ENCODE peak calls at places on chromosomes 13 and 19, in nine cellular contexts. C, I, O, S, Q, F, E, T and Y are unnamed samples.

GRCh38 chr13:37138169-37138568 is 32.7 kb upstream of the CSNK1A1L start:
- DNase-seq in C (no peak), I (no peak), O (no peak), S (no peak), Q (peak; percentile 56), F (no peak), E (no peak), T (peak; percentile 59), Y (no peak)

GRCh38 chr19:23440791-23441190 is 45.5 kb upstream of the ZNF91 start:
- DNase-seq in C (no peak), I (no peak), O (no peak), S (no peak), Q (peak; percentile 82), F (no peak), E (no peak), T (peak; percentile 0), Y (no peak)

GRCh38 chr13:73136776-73137175 is 78.0 kb downstream of the KLF5 start:
- DNase-seq in C (no peak), I (no peak), O (no peak), S (no peak), Q (no peak), F (no peak), E (no peak), T (no peak), Y (no peak)

GRCh38 chr13:84360843-84361242 is 478.6 kb upstream of the SLITRK1 start:
- DNase-seq in C (no peak), I (no peak), O (no peak), S (no peak), Q (no peak), F (no peak), E (no peak), T (no peak), Y (no peak)

GRCh38 chr19:36916991-36917390 is 859 bp downstream of the ZNF568 start:
- DNase-seq in C (no peak), I (no peak), O (no peak), S (no peak), Q (peak; percentile 39), F (no peak), E (no peak), T (peak; percentile 46), Y (no peak)

GRCh38 chr19:54380897-54381296 is 16.2 kb upstream of the LAIR1 start:
- DNase-seq in C (no peak), I (no peak), O (no peak), S (no peak), Q (no peak), F (no peak), E (no peak), T (no peak), Y (no peak)

GRCh38 chr19:18349524-18350128 is 9.2 kb downstream of the PGPEP1 start:
- DNase-seq in C (peak; percentile 58), I (no peak), O (peak; percentile 71), S (peak; percentile 84), Q (peak; percentile 86), F (peak; percentile 73), E (peak; percentile 78), T (peak; percentile 76), Y (no peak)

GRCh38 chr19:41166888-41167804 is 25.9 kb upstream of the CYP2S1 start:
- DNase-seq in C (no peak), I (no peak), O (no peak), S (no peak), Q (no peak), F (no peak), E (peak; percentile 90), T (no peak), Y (no peak)

DNA sequence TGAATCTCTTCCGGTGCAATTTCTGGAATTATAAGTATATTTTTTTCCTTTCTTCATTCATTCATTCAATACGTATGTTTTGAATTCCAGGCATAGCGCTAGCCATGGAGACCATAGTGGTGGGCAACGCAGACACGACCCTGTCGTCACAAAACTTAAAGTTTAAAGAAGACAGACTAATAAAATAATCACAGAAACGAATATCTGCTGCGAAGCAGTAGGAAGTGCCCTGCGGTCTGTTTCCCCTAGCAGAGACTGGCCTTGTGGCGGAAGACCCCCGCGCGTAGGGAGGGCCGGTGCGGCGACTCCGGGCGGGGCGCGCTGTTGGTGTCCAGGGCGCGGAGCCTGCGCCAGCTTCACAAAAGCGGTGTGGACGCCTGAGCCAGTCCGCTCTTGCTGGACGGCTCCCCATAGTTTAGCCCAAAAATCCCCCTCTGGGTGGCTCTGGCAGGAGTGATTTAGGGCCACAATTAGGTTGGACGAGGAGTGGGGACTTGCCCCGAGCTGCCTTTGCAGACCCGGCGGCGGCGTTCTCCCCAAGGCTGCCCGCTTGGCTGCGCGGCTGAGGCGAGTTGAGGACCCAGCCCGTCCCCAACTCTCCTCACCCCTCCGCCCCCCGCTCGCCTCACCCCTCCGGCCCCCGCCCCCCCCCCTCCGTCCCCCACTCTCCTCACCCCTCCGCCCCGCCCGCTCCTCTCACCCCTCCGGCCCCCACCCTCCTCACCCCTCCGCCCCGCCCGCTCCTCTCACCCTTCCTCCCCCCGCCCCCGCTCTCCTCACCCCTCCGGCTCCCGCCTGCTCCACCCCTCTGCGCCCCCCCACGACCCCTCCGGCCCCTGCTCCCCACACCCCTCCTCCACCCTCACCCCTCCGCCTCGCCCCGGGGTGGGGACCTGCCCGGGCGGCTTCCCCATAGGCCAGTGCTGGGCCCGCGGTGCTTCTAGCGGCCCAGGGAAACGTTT is 14.2 kb upstream of the LATS2 start:
- DNase-seq in C (peak; percentile 41), I (no peak), O (peak; percentile 14), S (peak; percentile 72), Q (peak; percentile 88), F (peak; percentile 62), E (no peak), T (peak; percentile 49), Y (peak; percentile 50)
- H3K4me3 ChIP-seq in C (peak overlapping the region; percentile 37), I (peak overlapping the region; percentile 56), O (no peak overlapping the region), S (no peak overlapping the region), Q (peak overlapping the region; percentile 71), F (peak overlapping the region; percentile 69), E (peak overlapping the region; percentile 40), T (peak overlapping the region; percentile 22), Y (peak overlapping the region; percentile 37)

GRCh38 chr19:1469936-1470863 is 8.8 kb downstream of the C19orf25 start:
- DNase-seq in C (no peak), I (peak; percentile 52), O (no peak), S (peak; percentile 73), Q (peak; percentile 92), F (no peak), E (peak; percentile 65), T (no peak), Y (peak; percentile 90)
- H3K4me1 ChIP-seq in C (peaks cover 53% of the 10 kb centered on the region), I (peaks cover 30% of the 10 kb centered on the region), O (peaks cover 79% of the 10 kb centered on the region), S (peaks cover 35% of the 10 kb centered on the region), Q (peaks cover 12% of the 10 kb centered on the region), F (no peaks in the 10 kb centered on the region), E (peaks cover 37% of the 10 kb centered on the region), T (peaks cover 12% of the 10 kb centered on the region), Y (peaks cover 67% of the 10 kb centered on the region)

GRCh38 chr19:7549749-7550148 is 14.2 kb downstream of the PNPLA6 start:
- DNase-seq in C (no peak), I (no peak), O (no peak), S (no peak), Q (no peak), F (peak; percentile 44), E (no peak), T (no peak), Y (no peak)

GRCh38 chr19:7550169-7550770 is 14.8 kb downstream of the PNPLA6 start:
- DNase-seq in C (no peak), I (no peak), O (no peak), S (no peak), Q (no peak), F (peak; percentile 51), E (no peak), T (no peak), Y (no peak)

GRCh38 chr19:7554565-7554964 is 19.0 kb downstream of the PNPLA6 start:
- DNase-seq in C (no peak), I (no peak), O (no peak), S (no peak), Q (no peak), F (no peak), E (no peak), T (no peak), Y (no peak)

GRCh38 chr19:7552781-7553180 is 17.3 kb downstream of the PNPLA6 start:
- DNase-seq in C (no peak), I (no peak), O (no peak), S (no peak), Q (no peak), F (no peak), E (no peak), T (no peak), Y (no peak)

DNA sequence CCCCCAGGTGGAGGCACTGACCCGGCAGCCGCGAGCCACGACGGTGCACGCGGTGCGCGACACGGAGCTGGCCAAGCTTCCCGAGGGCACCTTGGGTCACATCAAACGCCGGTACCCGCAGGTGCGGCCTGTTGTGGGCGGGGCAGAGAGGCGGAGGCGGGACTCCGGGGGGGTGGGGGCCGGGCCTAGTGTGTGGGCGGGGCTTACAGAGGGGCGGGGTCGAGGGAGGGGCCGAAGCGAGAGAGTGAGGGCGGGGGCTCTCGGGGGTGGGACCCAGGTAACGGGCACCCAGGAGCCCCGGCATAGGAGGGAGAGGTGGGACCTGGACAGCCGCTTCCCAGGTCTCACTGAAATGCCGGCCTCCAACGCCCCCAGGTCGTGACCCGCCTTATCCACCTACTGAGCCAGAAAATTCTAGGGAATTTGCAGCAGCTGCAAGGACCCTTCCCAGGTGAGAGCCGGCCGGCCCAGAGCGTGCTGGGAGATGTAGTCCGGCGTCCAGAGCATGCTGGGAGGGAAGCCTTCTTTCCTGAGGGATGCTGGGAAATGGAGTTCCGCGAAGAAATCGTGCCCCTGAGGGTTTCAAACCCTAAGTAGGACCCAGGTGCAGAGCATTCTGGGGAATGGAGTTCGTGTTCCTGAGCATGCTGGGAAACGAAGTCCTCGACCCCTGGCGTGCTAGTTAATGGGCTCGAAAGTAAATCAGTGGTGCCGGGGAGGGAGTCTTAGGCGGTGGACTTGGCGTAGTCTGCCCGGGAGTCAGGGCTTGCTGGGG is 15.7 kb downstream of the PNPLA6 start:
- DNase-seq in C (peak; percentile 56), I (peak; percentile 20), O (peak; percentile 91), S (peak; percentile 89), Q (peak; percentile 98), F (peak; percentile 65), E (peak; percentile 83), T (peak; percentile 83), Y (peak; percentile 86)
- H3K4me3 ChIP-seq in C (no peak overlapping the region), I (no peak overlapping the region), O (no peak overlapping the region), S (no peak overlapping the region), Q (no peak overlapping the region), F (no peak overlapping the region), E (peak overlapping the region; percentile 26), T (peak overlapping the region; percentile 53), Y (peak overlapping the region; percentile 46)

GRCh38 chr19:4715529-4716221 is 8.0 kb downstream of the DPP9 start:
- DNase-seq in C (no peak), I (no peak), O (no peak), S (no peak), Q (no peak), F (peak; percentile 86), E (no peak), T (no peak), Y (peak; percentile 74)

GRCh38 chr19:4719499-4719866 is 4.2 kb downstream of the DPP9 start:
- DNase-seq in C (no peak), I (no peak), O (no peak), S (no peak), Q (no peak), F (no peak), E (no peak), T (no peak), Y (no peak)

GRCh38 chr19:4720037-4720700 is 3.5 kb downstream of the DPP9 start:
- DNase-seq in C (no peak), I (no peak), O (no peak), S (no peak), Q (no peak), F (no peak), E (no peak), T (no peak), Y (no peak)

GRCh38 chr19:4717966-4718701 is 5.5 kb downstream of the DPP9 start:
- DNase-seq in C (no peak), I (no peak), O (no peak), S (no peak), Q (no peak), F (no peak), E (no peak), T (no peak), Y (no peak)

GRCh38 chr19:4717191-4717965 is 6.3 kb downstream of the DPP9 start:
- DNase-seq in C (no peak), I (no peak), O (no peak), S (no peak), Q (no peak), F (no peak), E (no peak), T (peak; percentile 54), Y (peak; percentile 88)
- H3K4me1 ChIP-seq in C (peaks cover 5% of the 10 kb centered on the region), I (peaks cover 16% of the 10 kb centered on the region), O (peaks cover 46% of the 10 kb centered on the region), S (peaks cover 22% of the 10 kb centered on the region), Q (peaks cover under 1% of the 10 kb centered on the region), F (no peaks in the 10 kb centered on the region), E (peaks cover 1% of the 10 kb centered on the region), T (peaks cover 5% of the 10 kb centered on the region), Y (peaks cover 62% of the 10 kb centered on the region)